ENCODE peak calls at places on chromosomes 4 and X, in ten cellular contexts. B is choroid plexus epithelial cell, P is AG09309, F is lower lobe of right lung, H is progenitor cell of endocrine pancreas, C is IMR-90, J is cardiac fibroblast, I is foreskin keratinocyte, O is foreskin fibroblast, X is lung. E is an unnamed sample.

GRCh38 chr4:70705146-70705855 is 16.5 kb upstream of the RUFY3 start:
- DNase-seq in I (peak), J (peak), C (peak), B (peak), F (peak), O (peak), X (peak), P (no peak), H (peak), E (no peak)

GRCh38 chr4:88802138-88802537 is 104.5 kb upstream of the NAP1L5 start:
- DNase-seq in F (no peak), J (no peak), H (no peak), X (no peak), P (no peak), O (no peak), C (no peak), I (no peak), B (no peak), E (no peak)

GRCh38 chrX:2696698-2697215 is 5.7 kb downstream of the CD99 start:
- DNase-seq in P (no peak), C (peak), I (peak), J (peak), B (peak), H (no peak), O (peak), F (no peak), X (no peak), E (no peak)

GRCh38 chrX:46559062-46559461 is 13.8 kb upstream of the ZNF674 start:
- DNase-seq in H (no peak), J (no peak), P (no peak), I (no peak), C (no peak), F (no peak), B (no peak), O (peak), X (no peak), E (no peak)

GRCh38 chr4:823761-824460 is 2.0 kb downstream of the CPLX1 start:
- DNase-seq in J (no peak), I (no peak), C (no peak), O (no peak), P (no peak), X (no peak), H (no peak), B (no peak), F (no peak), E (no peak)

GRCh38 chr4:147731611-147732515 is at the start of gene ARHGAP10:
- DNase-seq in I (peak), J (peak), P (no peak), F (peak), O (peak), H (peak), C (peak), B (peak), X (peak), E (no peak)

GRCh38 chr4:2220016-2220620 is 21.8 kb downstream of the HAUS3 start:
- DNase-seq in O (peak), H (peak), C (peak), P (peak), J (peak), X (peak), I (peak), B (peak), F (peak), E (peak)

GRCh38 chr4:14871676-14872430 is 130.4 kb upstream of the CPEB2 start:
- DNase-seq in J (peak), P (no peak), X (no peak), F (peak), O (peak), I (peak), C (no peak), B (no peak), H (no peak), E (no peak)

GRCh38 chr4:185128272-185129119 is 14.6 kb upstream of the SLC25A4 start:
- DNase-seq in I (no peak), X (no peak), P (no peak), H (peak), J (no peak), O (peak), F (peak), B (peak), C (no peak), E (no peak)

GRCh38 chrX:119809185-119809666 is 17.8 kb upstream of the RPL39 start:
- DNase-seq in H (no peak), F (no peak), I (no peak), B (no peak), X (no peak), J (no peak), O (peak), P (no peak), C (peak), E (no peak)

GRCh38 chr4:5728451-5728850 is 17.4 kb downstream of the EVC start:
- DNase-seq in I (no peak), B (no peak), H (no peak), J (no peak), F (no peak), C (no peak), X (no peak), P (no peak), O (no peak), E (no peak)

GRCh38 chrX:9746148-9746880 is 19.3 kb downstream of the GPR143 start:
- DNase-seq in H (no peak), J (peak), I (peak), C (peak), F (no peak), X (no peak), O (peak), P (no peak), B (peak), E (peak)

GRCh38 chrX:146907391-146908240 is 93.1 kb upstream of the CXorf51A start:
- DNase-seq in H (no peak), P (no peak), C (no peak), O (no peak), X (no peak), F (no peak), J (peak), I (no peak), B (no peak), E (peak)

GRCh38 chr4:123102897-123103489 is 180.6 kb upstream of the NUDT6 start:
- DNase-seq in O (peak), P (peak), B (peak), H (no peak), X (no peak), I (no peak), F (no peak), C (peak), J (peak), E (peak)

GRCh38 chr4:73417973-73418372 is 13.9 kb downstream of the ALB start:
- DNase-seq in I (no peak), X (no peak), H (no peak), F (no peak), B (peak), P (no peak), C (peak), O (peak), J (peak), E (peak)

GRCh38 chr4:84146300-84146942 is 352.7 kb downstream of the NKX6-1 start:
- DNase-seq in B (no peak), I (no peak), X (no peak), C (no peak), O (no peak), F (no peak), J (no peak), P (no peak), H (no peak), E (no peak)

GRCh38 chrX:125132274-125132673 is 187.4 kb upstream of the TEX13C start:
- DNase-seq in X (no peak), B (no peak), H (no peak), P (no peak), O (no peak), I (no peak), J (peak), F (no peak), C (peak), E (no peak)
- TF ChIP-seq CTCF in X (no peak), B (no peak), H (peak), P (peak), O (no peak), I (peak), J (no peak), F (peak), C (peak), E (peak)

DNA sequence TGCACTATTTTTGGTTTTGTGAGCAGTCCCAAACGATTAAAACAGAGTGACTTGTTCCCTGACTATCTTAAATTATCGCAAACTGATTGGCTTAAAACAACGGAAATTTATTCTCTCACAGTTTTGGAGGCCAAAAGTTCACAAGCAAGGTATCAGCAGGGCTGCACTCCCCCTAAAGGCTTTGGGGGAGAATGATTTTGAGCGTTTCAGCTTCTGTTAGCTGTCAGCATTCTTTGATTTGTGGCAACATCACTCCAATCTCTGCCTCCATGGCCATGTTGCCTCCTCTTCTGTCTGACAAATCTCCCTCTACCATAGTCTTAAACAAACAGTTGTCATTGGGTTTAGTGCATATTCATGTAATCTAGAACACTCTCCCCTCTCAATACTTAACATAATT is 459.6 kb upstream of the ATOH1 start:
- DNase-seq in F (no peak), I (no peak), J (no peak), B (no peak), X (no peak), C (no peak), H (no peak), O (no peak), P (no peak), E (no peak)
- TF ChIP-seq CTCF in F (no peak), I (no peak), J (no peak), B (no peak), X (no peak), C (no peak), H (no peak), O (no peak), P (no peak), E (no peak)

GRCh38 chr4:146550161-146550560 is 28.4 kb upstream of the SLC10A7 start:
- DNase-seq in P (no peak), I (no peak), H (no peak), J (no peak), B (no peak), X (no peak), O (no peak), F (no peak), C (no peak), E (no peak)

GRCh38 chr4:146548443-146548842 is 26.7 kb upstream of the SLC10A7 start:
- DNase-seq in P (no peak), F (no peak), B (no peak), H (no peak), C (no peak), X (no peak), O (no peak), I (no peak), J (no peak), E (no peak)

GRCh38 chr4:146545102-146545501 is 23.4 kb upstream of the SLC10A7 start:
- DNase-seq in F (no peak), P (no peak), C (peak), I (no peak), X (no peak), H (no peak), J (peak), O (peak), B (peak), E (no peak)
- TF ChIP-seq CTCF in F (peak), P (peak), C (peak), I (peak), X (no peak), H (peak), J (peak), O (peak), B (peak), E (peak)

GRCh38 chrX:39814391-39814790 is 283.4 kb downstream of the BCOR start:
- DNase-seq in J (peak), X (no peak), I (no peak), H (no peak), P (no peak), C (peak), B (no peak), F (no peak), O (peak), E (no peak)
- TF ChIP-seq CTCF in J (peak), X (no peak), I (peak), H (peak), P (peak), C (peak), B (peak), F (peak), O (peak), E (peak)

GRCh38 chr4:78293348-78293747 is 236.2 kb downstream of the FRAS1 start:
- DNase-seq in J (peak), C (peak), P (no peak), O (peak), X (no peak), F (no peak), I (no peak), H (no peak), B (peak), E (peak)
- TF ChIP-seq CTCF in J (no peak), C (no peak), P (no peak), O (no peak), X (no peak), F (no peak), I (no peak), H (no peak), B (no peak), E (no peak)

GRCh38 chr4:7309176-7309575 is 116.8 kb downstream of the SORCS2 start:
- DNase-seq in C (no peak), X (no peak), J (no peak), B (no peak), I (no peak), H (no peak), O (no peak), P (no peak), F (no peak), E (no peak)

GRCh38 chr4:7306986-7307385 is 114.6 kb downstream of the SORCS2 start:
- DNase-seq in B (no peak), C (no peak), X (no peak), O (no peak), I (no peak), P (no peak), F (no peak), H (no peak), J (no peak), E (no peak)

GRCh38 chr4:7306566-7306965 is 114.2 kb downstream of the SORCS2 start:
- DNase-seq in C (no peak), O (no peak), J (no peak), I (no peak), P (no peak), H (no peak), X (no peak), F (no peak), B (no peak), E (no peak)

GRCh38 chr4:7306021-7306420 is 113.7 kb downstream of the SORCS2 start:
- DNase-seq in X (no peak), J (no peak), P (no peak), O (no peak), C (no peak), B (no peak), H (no peak), I (no peak), F (no peak), E (no peak)

DNA sequence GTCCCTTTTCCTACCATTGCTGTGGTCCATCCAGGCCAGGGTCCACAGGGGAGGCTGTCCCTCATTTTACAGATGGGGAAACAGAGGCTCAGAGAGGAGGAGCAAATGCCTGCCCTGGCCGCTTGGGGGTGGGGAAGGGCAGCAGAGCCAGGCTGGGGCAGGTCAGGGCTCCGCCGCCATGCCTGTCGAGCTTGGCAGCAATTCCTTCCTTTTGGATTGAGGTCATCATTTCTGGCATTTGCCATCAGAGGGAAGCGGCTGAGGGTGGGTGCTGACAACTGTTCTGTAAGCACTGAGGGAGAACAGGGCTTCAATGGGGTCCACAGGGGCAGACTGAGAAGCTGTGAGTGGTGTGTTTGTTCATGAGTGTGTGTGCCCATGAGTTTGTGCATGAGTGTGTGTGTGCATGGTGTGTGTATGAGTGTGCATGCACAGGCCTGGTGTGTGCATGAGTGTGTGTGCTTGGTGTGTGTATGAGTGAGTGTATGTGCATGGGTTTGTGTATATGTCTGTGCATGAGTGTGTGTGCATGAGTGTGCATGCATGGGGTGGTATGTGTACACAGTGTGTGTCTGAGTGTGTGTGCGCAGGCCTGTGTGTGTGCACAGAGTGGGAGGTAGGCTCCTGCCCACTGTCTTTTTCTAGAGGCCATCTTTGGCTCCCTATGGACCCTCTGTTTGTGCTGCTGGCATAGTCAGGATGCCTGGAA is 115.2 kb downstream of the SORCS2 start:
- DNase-seq in F (no peak), B (no peak), P (no peak), I (no peak), O (no peak), H (no peak), J (no peak), C (no peak), X (no peak), E (no peak)
- TF ChIP-seq CTCF in F (no peak), B (no peak), P (no peak), I (peak), O (no peak), H (no peak), J (no peak), C (no peak), X (no peak), E (no peak)

GRCh38 chr4:131257241-131257640 is 1891.9 kb upstream of the PCDH10 start:
- DNase-seq in H (no peak), C (no peak), I (no peak), O (no peak), J (no peak), B (no peak), P (no peak), X (no peak), F (no peak), E (no peak)
- TF ChIP-seq CTCF in H (no peak), C (no peak), I (no peak), O (no peak), J (no peak), B (no peak), P (no peak), X (no peak), F (no peak), E (no peak)

GRCh38 chr4:10011277-10011676 is 10.0 kb downstream of the SLC2A9 start:
- DNase-seq in H (no peak), J (no peak), B (no peak), C (no peak), O (no peak), F (no peak), P (no peak), X (no peak), I (no peak), E (no peak)
- TF ChIP-seq CTCF in H (no peak), J (no peak), B (no peak), C (no peak), O (no peak), F (no peak), P (no peak), X (no peak), I (no peak), E (no peak)

GRCh38 chr4:107213410-107213809 is 177.3 kb upstream of the DKK2 start:
- DNase-seq in I (no peak), B (no peak), J (peak), P (no peak), C (no peak), O (peak), F (no peak), H (no peak), X (no peak), E (no peak)
- TF ChIP-seq CTCF in I (no peak), B (no peak), J (no peak), P (no peak), C (no peak), O (peak), F (no peak), H (no peak), X (no peak), E (no peak)

E was measured in astrocyte of the cerebellum.